ENCODE peak calls at places on chromosomes 16 and 17, in four cellular contexts. One of them, this sample, is unnamed.

GRCh38 chr16:75289189-75289588 is 37.8 kb upstream of the BCAR1 start:
- DNase-seq in epithelial cell of esophagus: no peak
- DNase-seq in cardiac fibroblast: peak
- DNase-seq in NCI-H510A treated with DMSO at 0.1 percent for 48 hours: no peak
- DNase-seq in this sample: peak

GRCh38 chr17:2928294-2928890 is 132.2 kb downstream of the RAP1GAP2 start:
- DNase-seq in epithelial cell of esophagus: no peak
- DNase-seq in NCI-H510A treated with DMSO at 0.1 percent for 48 hours: no peak
- DNase-seq in cardiac fibroblast: no peak
- DNase-seq in this sample: no peak

GRCh38 chr17:82648761-82649474 is 674 bp upstream of the WDR45B start:
- DNase-seq in cardiac fibroblast: no peak
- DNase-seq in epithelial cell of esophagus: no peak
- DNase-seq in NCI-H510A treated with DMSO at 0.1 percent for 48 hours: no peak
- DNase-seq in this sample: no peak

GRCh38 chr16:3317315-3317999 is 12.2 kb downstream of the ZNF75A start:
- DNase-seq in cardiac fibroblast: peak
- DNase-seq in epithelial cell of esophagus: peak
- DNase-seq in NCI-H510A treated with DMSO at 0.1 percent for 48 hours: no peak
- DNase-seq in this sample: peak

GRCh38 chr16:9225527-9226316 is 134.3 kb downstream of the HAPSTR1 start:
- DNase-seq in NCI-H510A treated with DMSO at 0.1 percent for 48 hours: no peak
- DNase-seq in cardiac fibroblast: no peak
- DNase-seq in epithelial cell of esophagus: no peak
- DNase-seq in this sample: peak

GRCh38 chr17:21039839-21040575 is 2.8 kb downstream of the USP22 start:
- DNase-seq in NCI-H510A treated with DMSO at 0.1 percent for 48 hours: peak
- DNase-seq in epithelial cell of esophagus: peak
- DNase-seq in cardiac fibroblast: peak
- DNase-seq in this sample: peak

GRCh38 chr17:28112199-28112995 is 69.9 kb downstream of the NLK start:
- DNase-seq in cardiac fibroblast: peak
- DNase-seq in NCI-H510A treated with DMSO at 0.1 percent for 48 hours: no peak
- DNase-seq in epithelial cell of esophagus: peak
- DNase-seq in this sample: peak

GRCh38 chr17:8015957-8016631 is 13.7 kb downstream of the GUCY2D start:
- DNase-seq in cardiac fibroblast: no peak
- DNase-seq in NCI-H510A treated with DMSO at 0.1 percent for 48 hours: no peak
- DNase-seq in epithelial cell of esophagus: no peak
- DNase-seq in this sample: no peak

GRCh38 chr16:48533931-48534330 is 76.0 kb downstream of the N4BP1 start:
- DNase-seq in NCI-H510A treated with DMSO at 0.1 percent for 48 hours: no peak
- DNase-seq in cardiac fibroblast: no peak
- DNase-seq in epithelial cell of esophagus: no peak
- DNase-seq in this sample: no peak

GRCh38 chr16:3538222-3538621 is 37.4 kb downstream of the CLUAP1 start:
- DNase-seq in cardiac fibroblast: no peak
- DNase-seq in NCI-H510A treated with DMSO at 0.1 percent for 48 hours: no peak
- DNase-seq in epithelial cell of esophagus: no peak
- DNase-seq in this sample: no peak

GRCh38 chr16:72442381-72443158 is 270.6 kb upstream of the PMFBP1 start:
- DNase-seq in NCI-H510A treated with DMSO at 0.1 percent for 48 hours: no peak
- DNase-seq in epithelial cell of esophagus: no peak
- DNase-seq in cardiac fibroblast: no peak
- DNase-seq in this sample: no peak

GRCh38 chr16:69116911-69117310 is 11.5 kb downstream of the HAS3 start:
- DNase-seq in NCI-H510A treated with DMSO at 0.1 percent for 48 hours: no peak
- DNase-seq in epithelial cell of esophagus: no peak
- DNase-seq in cardiac fibroblast: no peak
- DNase-seq in this sample: no peak

GRCh38 chr17:76969598-76970172 is 101.5 kb downstream of the MGAT5B start:
- DNase-seq in epithelial cell of esophagus: no peak
- DNase-seq in cardiac fibroblast: no peak
- DNase-seq in NCI-H510A treated with DMSO at 0.1 percent for 48 hours: peak
- DNase-seq in this sample: no peak

GRCh38 chr17:42979511-42980273 is at the start of gene PTGES3L:
- DNase-seq in epithelial cell of esophagus: no peak
- DNase-seq in NCI-H510A treated with DMSO at 0.1 percent for 48 hours: peak
- DNase-seq in cardiac fibroblast: peak
- DNase-seq in this sample: peak

GRCh38 chr17:78474631-78475146 is 96.2 kb downstream of the PGS1 start:
- DNase-seq in cardiac fibroblast: no peak
- DNase-seq in epithelial cell of esophagus: no peak
- DNase-seq in NCI-H510A treated with DMSO at 0.1 percent for 48 hours: no peak
- DNase-seq in this sample: no peak

This sample was measured in MCF 10A.